ENCODE peak calls at places on chromosomes 4 and X, in eight cellular contexts. Y is lower leg skin, U is choroid plexus epithelial cell, O is non-pigmented ciliary epithelial cell, K is HepG2, I is AG04450, Z is NCI-H1417, D is GM20000. B is an unnamed sample.
A peak's percentile ranks its signal among the peaks of the same experiment; 100 is the strongest.

GRCh38 chr4:52617467-52618017 is 41.6 kb downstream of the USP46 start:
- DNase-seq in Y (no peak), U (no peak), O (no peak), K (no peak), I (no peak), Z (no peak), D (peak; percentile 20), B (peak; percentile 26)

GRCh38 chrX:3191821-3192220 is 150.6 kb downstream of the ARSF start:
- DNase-seq in Y (no peak), U (no peak), O (no peak), K (no peak), I (no peak), Z (no peak), D (no peak), B (no peak)

GRCh38 chr4:717601-718320 is 12.1 kb downstream of the PCGF3 start:
- DNase-seq in Y (no peak), U (no peak), O (no peak), K (no peak), I (no peak), Z (no peak), D (no peak), B (no peak)

GRCh38 chr4:26140150-26140898 is 180.5 kb upstream of the RBPJ start:
- DNase-seq in Y (no peak), U (peak; percentile 57), O (no peak), K (no peak), I (no peak), Z (no peak), D (no peak), B (no peak)

GRCh38 chr4:59570850-59571476 is 1629.2 kb upstream of the ADGRL3 start:
- DNase-seq in Y (no peak), U (peak; percentile 33), O (no peak), K (no peak), I (no peak), Z (no peak), D (peak; percentile 2), B (no peak)

GRCh38 chr4:124903995-124904722 is 191.6 kb upstream of the ANKRD50 start:
- DNase-seq in Y (peak; percentile 22), U (peak; percentile 84), O (no peak), K (no peak), I (no peak), Z (peak; percentile 46), D (no peak), B (no peak)

GRCh38 chr4:94452476-94453300 is 946 bp downstream of the PDLIM5 start:
- DNase-seq in Y (peak; percentile 87), U (peak; percentile 86), O (no peak), K (peak; percentile 81), I (peak; percentile 63), Z (peak; percentile 55), D (peak; percentile 26), B (peak; percentile 27)

GRCh38 chr4:121256346-121256745 is 92.2 kb upstream of the TNIP3 start:
- DNase-seq in Y (no peak), U (peak; percentile 96), O (peak; percentile 84), K (no peak), I (peak; percentile 59), Z (no peak), D (peak; percentile 71), B (peak; percentile 72)

GRCh38 chr4:1309261-1310010 is 19.7 kb downstream of the MAEA start:
- DNase-seq in Y (peak; percentile 84), U (peak; percentile 98), O (peak; percentile 62), K (peak; percentile 91), I (peak; percentile 84), Z (no peak), D (peak; percentile 96), B (peak; percentile 95)

GRCh38 chr4:89177807-89178206 is 66.5 kb downstream of the TIGD2 start:
- DNase-seq in Y (no peak), U (no peak), O (no peak), K (no peak), I (no peak), Z (no peak), D (no peak), B (no peak)

GRCh38 chr4:135497563-135498152 is 1296.1 kb upstream of the PABPC4L start:
- DNase-seq in Y (no peak), U (no peak), O (no peak), K (no peak), I (no peak), Z (no peak), D (no peak), B (no peak)

GRCh38 chr4:74109116-74109791 is 10.3 kb upstream of the CXCL2 start:
- DNase-seq in Y (peak; percentile 33), U (peak; percentile 98), O (peak; percentile 93), K (no peak), I (peak; percentile 74), Z (no peak), D (no peak), B (no peak)

GRCh38 chrX:136725446-136726104 is 55.2 kb downstream of the ARHGEF6 start:
- DNase-seq in Y (peak; percentile 15), U (peak; percentile 73), O (no peak), K (no peak), I (peak; percentile 20), Z (no peak), D (no peak), B (no peak)

GRCh38 chr4:140308366-140309123 is 64.9 kb upstream of the SCOC start:
- DNase-seq in Y (peak; percentile 67), U (peak; percentile 86), O (peak; percentile 72), K (no peak), I (peak; percentile 94), Z (no peak), D (no peak), B (no peak)

GRCh38 chrX:44872319-44872816 is 620 bp upstream of the KDM6A start:
- DNase-seq in Y (peak; percentile 16), U (peak; percentile 14), O (no peak), K (no peak), I (no peak), Z (peak; percentile 91), D (peak; percentile 29), B (peak; percentile 54)

GRCh38 chrX:49155243-49155899 is 7.2 kb upstream of the MAGIX start:
- DNase-seq in Y (peak; percentile 50), U (peak; percentile 84), O (no peak), K (no peak), I (no peak), Z (peak; percentile 71), D (peak; percentile 47), B (no peak)

GRCh38 chrX:153522259-153522658 is 4.8 kb downstream of the ATP2B3 start:
- DNase-seq in Y (no peak), U (no peak), O (no peak), K (no peak), I (no peak), Z (no peak), D (no peak), B (no peak)

GRCh38 chrX:56764153-56764974 is 35.3 kb downstream of the NBDY start:
- DNase-seq in Y (peak; percentile 22), U (peak; percentile 82), O (no peak), K (peak; percentile 48), I (peak; percentile 47), Z (no peak), D (peak; percentile 67), B (peak; percentile 74)

GRCh38 chrX:49110417-49110816 is 13.1 kb downstream of the GPKOW start:
- DNase-seq in Y (no peak), U (no peak), O (no peak), K (no peak), I (no peak), Z (no peak), D (no peak), B (no peak)

GRCh38 chr4:185128272-185129119 is 14.6 kb upstream of the SLC25A4 start:
- DNase-seq in Y (no peak), U (peak; percentile 14), O (no peak), K (no peak), I (no peak), Z (peak; percentile 85), D (peak; percentile 70), B (peak; percentile 68)

GRCh38 chr4:33715996-33716395 is 2528.3 kb downstream of the ARAP2 start:
- DNase-seq in Y (peak; percentile 43), U (peak; percentile 98), O (peak; percentile 89), K (no peak), I (no peak), Z (peak; percentile 6), D (no peak), B (no peak)

B was measured in GM13976.